ENCODE peak calls at places on chromosomes 1 and 21, in five cellular contexts. Z is osteocyte, L is cardiac muscle cell, P is AG04450, A is PC-3. K is an unnamed sample.

GRCh38 chr1:184629261-184629660 is 125.4 kb downstream of the EDEM3 start:
- DNase-seq in A (no peak), Z (no peak), L (no peak), P (no peak), K (no peak)

GRCh38 chr1:175887981-175888428 is 144.6 kb upstream of the TNR start:
- DNase-seq in L (peak), A (peak), Z (no peak), P (no peak), K (no peak)

GRCh38 chr1:224617410-224618361 is 1.6 kb downstream of the CNIH3 start:
- DNase-seq in A (no peak), Z (no peak), P (no peak), L (no peak), K (no peak)

GRCh38 chr1:50568782-50569181 is 145.5 kb upstream of the DMRTA2 start:
- DNase-seq in P (no peak), A (no peak), Z (no peak), L (no peak), K (no peak)

GRCh38 chr21:39660191-39660590 is 47.5 kb downstream of the B3GALT5 start:
- DNase-seq in A (peak), L (no peak), P (peak), Z (peak), K (no peak)

GRCh38 chr1:76006234-76006633 is 68.3 kb upstream of the ST6GALNAC3 start:
- DNase-seq in Z (no peak), L (no peak), P (peak), A (peak), K (no peak)

GRCh38 chr1:232328496-232329102 is 301.3 kb downstream of the SIPA1L2 start:
- DNase-seq in L (peak), Z (no peak), P (no peak), A (no peak), K (peak)

GRCh38 chr1:90443340-90443739 is 273.8 kb downstream of the BARHL2 start:
- DNase-seq in Z (no peak), L (no peak), P (no peak), A (peak), K (no peak)

GRCh38 chr1:40264354-40264781 is 6.3 kb downstream of the ZMPSTE24 start:
- DNase-seq in Z (no peak), P (no peak), A (no peak), L (no peak), K (no peak)

GRCh38 chr1:46510341-46510997 is 20.8 kb downstream of the DMBX1 start:
- DNase-seq in P (no peak), L (no peak), A (no peak), Z (no peak), K (no peak)

GRCh38 chr1:242209063-242209462 is 210.2 kb upstream of the MAP1LC3C start:
- DNase-seq in L (no peak), Z (no peak), P (no peak), A (no peak), K (no peak)

GRCh38 chr1:13766906-13767564 is 67.0 kb downstream of the PRDM2 start:
- DNase-seq in A (peak), L (no peak), P (no peak), Z (no peak), K (no peak)

GRCh38 chr1:241240084-241240483 is 116.9 kb downstream of the RGS7 start:
- DNase-seq in P (no peak), A (no peak), Z (no peak), L (no peak), K (no peak)

GRCh38 chr1:119626841-119627240 is 21.2 kb downstream of the ZNF697 start:
- DNase-seq in Z (no peak), A (no peak), L (no peak), P (no peak), K (no peak)

GRCh38 chr1:218488531-218488930 is 143.4 kb downstream of the TGFB2 start:
- DNase-seq in P (no peak), L (no peak), Z (no peak), A (peak), K (no peak)

GRCh38 chr21:17921579-17922530 is 102.7 kb upstream of the C21orf91 start:
- DNase-seq in Z (no peak), P (peak), L (no peak), A (peak), K (no peak)

GRCh38 chr1:156709743-156710489 is 4.5 kb upstream of the CRABP2 start:
- DNase-seq in L (no peak), A (peak), Z (peak), P (no peak), K (no peak)

GRCh38 chr1:21534674-21535378 is 25.6 kb downstream of the ALPL start:
- DNase-seq in A (peak), P (no peak), Z (no peak), L (peak), K (no peak)
- TF ChIP-seq CTCF in A (peak), P (peak), Z (peak), L (peak), K (peak)

GRCh38 chr1:17024721-17025120 is 13.0 kb upstream of the ATP13A2 start:
- DNase-seq in P (no peak), A (no peak), Z (no peak), L (no peak), K (no peak)

GRCh38 chr1:17020502-17020901 is 8.8 kb upstream of the ATP13A2 start:
- DNase-seq in P (no peak), L (no peak), Z (no peak), A (no peak), K (no peak)

GRCh38 chr1:17021896-17022295 is 10.2 kb upstream of the ATP13A2 start:
- DNase-seq in L (no peak), P (no peak), Z (no peak), A (no peak), K (no peak)

GRCh38 chr1:17023103-17023502 is 11.4 kb upstream of the ATP13A2 start:
- DNase-seq in Z (no peak), P (no peak), A (no peak), L (no peak), K (no peak)

DNA sequence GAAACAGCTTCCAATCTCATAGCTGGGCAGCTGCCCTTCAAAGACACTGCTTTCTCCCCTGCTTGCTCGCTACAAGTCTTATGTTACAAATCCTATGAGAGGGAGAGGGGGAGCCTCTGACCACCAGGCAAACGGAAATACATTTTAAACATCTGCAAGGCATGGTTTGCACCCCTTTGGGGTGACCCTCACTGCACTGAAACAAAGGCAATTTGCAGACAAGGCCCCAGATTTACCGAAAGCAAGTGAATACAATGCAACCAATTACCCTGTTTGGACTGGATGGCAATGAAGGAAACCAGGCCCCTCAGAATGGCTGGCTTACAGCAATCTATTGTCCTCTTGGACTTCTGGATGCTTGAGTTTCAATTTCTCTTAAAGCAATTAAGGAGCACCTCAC is 11.8 kb upstream of the ATP13A2 start:
- DNase-seq in L (no peak), P (no peak), A (no peak), Z (no peak), K (no peak)
- TF ChIP-seq CTCF in L (no peak), P (no peak), A (no peak), Z (no peak), K (no peak)

GRCh38 chr1:155128469-155128754 is 736 bp downstream of the EFNA1 start:
- DNase-seq in A (no peak), P (no peak), L (no peak), Z (no peak), K (no peak)
- TF ChIP-seq CTCF in A (no peak), P (no peak), L (no peak), Z (no peak), K (no peak)

GRCh38 chr1:180230416-180230790 is 339 bp downstream of the LHX4 start:
- DNase-seq in Z (no peak), P (no peak), L (no peak), A (no peak), K (no peak)

GRCh38 chr1:180232521-180233043 is 2.5 kb downstream of the LHX4 start:
- DNase-seq in L (no peak), Z (no peak), P (no peak), A (no peak), K (no peak)

GRCh38 chr1:180229483-180230415 is at the start of gene LHX4:
- DNase-seq in P (no peak), L (peak), A (peak), Z (no peak), K (no peak)

GRCh38 chr1:180231506-180232420 is 1.7 kb downstream of the LHX4 start:
- DNase-seq in L (peak), Z (no peak), P (no peak), A (peak), K (no peak)

DNA sequence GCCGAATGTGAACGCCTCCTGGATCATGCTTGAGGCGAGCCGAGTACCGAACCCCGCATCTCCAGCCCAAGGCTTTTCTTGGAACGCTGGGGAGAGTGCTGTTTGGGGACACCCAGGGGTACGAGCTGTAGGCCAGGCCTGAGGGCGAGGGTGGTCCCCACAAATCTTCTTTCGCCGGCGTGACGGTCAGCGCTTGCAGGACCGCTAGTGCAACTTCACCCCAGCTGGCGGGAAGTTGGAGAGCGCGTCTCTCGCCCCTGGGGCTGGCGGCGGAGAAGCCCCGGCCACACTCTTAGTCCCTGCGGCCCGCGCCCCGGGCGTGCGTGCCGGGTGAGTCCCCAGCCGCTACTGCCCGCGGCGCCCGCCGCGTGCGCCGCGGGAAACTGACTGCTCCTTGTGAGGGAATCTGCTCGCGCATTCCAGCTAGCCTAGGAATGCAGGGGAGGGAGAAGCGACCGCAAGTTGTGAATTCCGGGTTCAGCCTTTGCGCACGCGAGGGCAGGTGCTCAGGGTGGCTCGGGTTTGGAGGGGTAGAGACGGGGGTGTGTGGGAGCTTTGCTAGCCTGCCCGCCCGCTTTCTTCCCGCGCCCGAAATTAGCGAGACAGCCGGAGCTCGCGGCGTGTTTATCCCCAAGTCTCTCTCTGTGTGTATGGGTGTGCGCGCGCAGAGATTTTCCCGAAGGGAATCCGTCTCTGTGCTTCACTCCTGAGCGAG is 884 bp downstream of the LHX4 start:
- DNase-seq in L (peak), Z (no peak), A (peak), P (no peak), K (peak)
- TF ChIP-seq CTCF in L (no peak), Z (no peak), A (no peak), P (no peak), K (no peak)

GRCh38 chr1:100131623-100132022 is 1.1 kb downstream of the SASS6 start:
- DNase-seq in A (no peak), L (no peak), P (no peak), Z (no peak), K (no peak)

GRCh38 chr1:100137602-100138001 is 4.6 kb downstream of the TRMT13 start:
- DNase-seq in P (no peak), L (no peak), A (no peak), Z (no peak), K (no peak)

GRCh38 chr1:100132566-100133477 is at the start of the genes SASS6 and TRMT13:
- DNase-seq in A (peak), P (peak), L (peak), Z (peak), K (peak)

GRCh38 chr1:100130552-100131077 is 2.1 kb downstream of the SASS6 start:
- DNase-seq in A (peak), L (no peak), Z (no peak), P (no peak), K (no peak)

GRCh38 chr1:100134872-100135271 is 1.9 kb downstream of the TRMT13 start:
- DNase-seq in P (no peak), A (peak), L (no peak), Z (no peak), K (no peak)
- TF ChIP-seq CTCF in P (no peak), A (peak), L (no peak), Z (peak), K (no peak)

GRCh38 chr21:23986987-23987386 is 1620.3 kb downstream of the MRPL39 start:
- DNase-seq in Z (no peak), P (no peak), L (no peak), A (no peak), K (no peak)
- TF ChIP-seq CTCF in Z (no peak), P (no peak), L (no peak), A (no peak), K (no peak)

GRCh38 chr1:77948841-77949424 is 29.9 kb downstream of the FUBP1 start:
- DNase-seq in A (peak), L (peak), Z (no peak), P (no peak), K (peak)
- TF ChIP-seq CTCF in A (no peak), L (peak), Z (peak), P (peak), K (peak)

GRCh38 chr1:59230622-59231021 is 66.3 kb upstream of the FGGY start:
- DNase-seq in A (no peak), L (no peak), P (no peak), Z (no peak), K (no peak)
- TF ChIP-seq CTCF in A (no peak), L (no peak), P (no peak), Z (no peak), K (no peak)

K was measured in retinal pigment epithelial cell.